ENCODE peak calls at places on chromosomes 5 and 9, in seven cellular contexts. V is Calu3; C is CD8-positive, alpha-beta T cell; I is GM20000; K is esophagus muscularis mucosa; B is foreskin fibroblast; A is fibroblast of mammary gland. J is an unnamed sample.

GRCh38 chr9:4937436-4937835 is 47.6 kb upstream of the JAK2 start:
- DNase-seq in K (no peak), B (no peak), I (no peak), V (no peak), C (no peak), A (no peak), J (no peak)

GRCh38 chr5:64532212-64532611 is 26.4 kb downstream of the RGS7BP start:
- DNase-seq in I (no peak), C (no peak), K (no peak), A (no peak), B (no peak), V (no peak), J (no peak)

GRCh38 chr5:125551246-125551645 is 804.8 kb upstream of the ZNF608 start:
- DNase-seq in A (no peak), K (no peak), I (no peak), B (peak; percentile 16), C (no peak), V (no peak), J (no peak)

GRCh38 chr9:104247899-104248460 is 153.9 kb downstream of the SMC2 start:
- DNase-seq in V (no peak), C (no peak), I (no peak), A (peak; percentile 10), K (no peak), B (no peak), J (no peak)

GRCh38 chr5:158273035-158273434 is 414.1 kb upstream of the CLINT1 start:
- DNase-seq in B (no peak), V (no peak), A (no peak), C (no peak), K (peak; percentile 82), I (no peak), J (no peak)

GRCh38 chr9:132410642-132411041 is 631 bp downstream of the CFAP77 start:
- DNase-seq in B (no peak), A (no peak), C (no peak), V (no peak), K (no peak), I (no peak), J (peak; percentile 26)

GRCh38 chr5:158534203-158534602 is 565.5 kb downstream of the EBF1 start:
- DNase-seq in V (no peak), A (no peak), B (no peak), C (no peak), K (no peak), I (no peak), J (no peak)

GRCh38 chr5:34545164-34545563 is 111.0 kb upstream of the RAI14 start:
- DNase-seq in C (no peak), A (no peak), K (no peak), B (no peak), I (no peak), V (no peak), J (no peak)

GRCh38 chr5:56142620-56143431 is 90.3 kb downstream of the ANKRD55 start:
- DNase-seq in V (peak; percentile 62), A (no peak), I (peak; percentile 15), C (no peak), B (no peak), K (no peak), J (no peak)

GRCh38 chr5:56145511-56145910 is 87.6 kb downstream of the ANKRD55 start:
- DNase-seq in K (no peak), I (no peak), C (no peak), B (no peak), A (no peak), V (no peak), J (no peak)

GRCh38 chr5:56142233-56142619 is 90.9 kb downstream of the ANKRD55 start:
- DNase-seq in K (peak; percentile 68), V (no peak), I (no peak), C (no peak), A (no peak), B (no peak), J (no peak)

GRCh38 chr5:56145106-56145505 is 88.0 kb downstream of the ANKRD55 start:
- DNase-seq in B (no peak), A (no peak), C (no peak), K (no peak), I (no peak), V (no peak), J (no peak)

DNA sequence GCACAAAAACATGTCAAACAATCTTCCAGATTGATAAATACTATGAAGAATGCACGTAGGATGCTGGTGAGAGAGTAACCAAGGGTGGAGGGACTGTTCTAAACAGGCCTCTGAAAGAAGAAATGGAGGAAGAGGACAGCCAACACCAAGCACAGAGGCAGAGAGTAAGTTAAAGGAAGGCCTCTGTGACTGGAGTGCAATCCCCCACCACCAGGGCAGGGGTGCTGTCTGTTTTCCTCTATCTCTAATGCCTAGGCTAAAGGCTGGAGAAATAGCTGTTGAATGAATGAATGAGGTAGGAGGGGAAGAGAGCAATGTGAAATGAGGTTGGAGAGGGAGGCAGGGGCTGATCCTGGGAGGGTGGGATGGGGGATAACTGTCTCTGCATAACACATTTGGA is 88.9 kb downstream of the ANKRD55 start:
- DNase-seq in I (no peak), B (no peak), K (no peak), C (no peak), V (no peak), A (no peak), J (no peak)
- TF ChIP-seq CTCF in I (no peak), B (no peak), K (no peak), C (no peak), V (no peak), A (no peak), J (no peak)

GRCh38 chr9:34810187-34810524 is 100.2 kb upstream of the CCL21 start:
- DNase-seq in B (no peak), K (peak; percentile 55), V (no peak), C (no peak), I (no peak), A (no peak), J (no peak)

DNA sequence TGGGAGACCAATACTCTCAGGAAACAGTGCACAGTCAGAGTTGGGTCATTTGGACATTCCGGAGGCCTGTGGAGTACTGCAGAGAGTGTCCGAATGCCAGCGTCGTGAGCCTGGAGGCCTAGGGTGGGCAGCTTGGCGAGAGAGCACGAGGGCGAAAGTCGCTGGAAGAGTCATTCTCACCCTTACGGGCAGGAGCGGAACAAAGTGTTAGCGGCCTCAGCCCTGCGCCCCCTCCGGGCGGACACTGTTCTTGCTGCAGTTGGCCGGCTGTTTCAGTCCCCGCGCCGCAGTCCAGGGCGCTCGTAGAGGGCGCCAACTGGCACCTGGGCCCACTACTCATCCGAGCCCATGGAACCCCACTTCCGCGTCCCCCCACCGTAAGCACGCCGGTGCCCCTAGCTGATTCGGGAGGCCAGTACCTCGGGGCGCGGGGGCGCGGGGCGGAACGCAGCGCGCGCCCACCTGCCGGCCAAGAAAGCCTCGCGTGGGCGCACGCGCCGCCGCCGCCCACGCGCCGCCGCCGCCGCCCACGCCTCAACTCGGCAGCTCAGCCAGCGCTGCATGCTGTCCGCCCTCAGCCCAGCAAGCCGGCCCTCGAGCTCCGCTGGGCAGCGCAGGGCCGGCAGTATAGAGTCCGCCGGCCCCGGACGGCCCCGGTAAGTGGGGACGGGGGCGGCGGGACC is 99.7 kb upstream of the CCL21 start:
- DNase-seq in C (no peak), A (peak; percentile 19), B (no peak), V (no peak), K (peak; percentile 31), I (peak; percentile 39), J (no peak)
- TF ChIP-seq CTCF in C (no peak), A (peak; percentile 40), B (peak; percentile 32), V (no peak), K (no peak), I (peak; percentile 13), J (no peak)

GRCh38 chr5:58459276-58459859 is 518 bp downstream of the PLK2 start:
- DNase-seq in B (no peak), I (peak; percentile 7), K (no peak), V (no peak), C (peak; percentile 7), A (no peak), J (no peak)

GRCh38 chr5:58460727-58461286 is 921 bp upstream of the PLK2 start:
- DNase-seq in I (peak; percentile 86), C (peak; percentile 89), K (peak; percentile 97), B (peak; percentile 77), A (peak; percentile 83), V (peak; percentile 93), J (peak; percentile 82)

GRCh38 chr5:58458851-58459275 is 1.0 kb downstream of the PLK2 start:
- DNase-seq in K (no peak), I (no peak), B (no peak), A (no peak), C (no peak), V (no peak), J (no peak)

GRCh38 chr5:58462154-58462553 is 2.3 kb upstream of the PLK2 start:
- DNase-seq in K (no peak), I (no peak), A (no peak), V (no peak), B (no peak), C (no peak), J (no peak)

DNA sequence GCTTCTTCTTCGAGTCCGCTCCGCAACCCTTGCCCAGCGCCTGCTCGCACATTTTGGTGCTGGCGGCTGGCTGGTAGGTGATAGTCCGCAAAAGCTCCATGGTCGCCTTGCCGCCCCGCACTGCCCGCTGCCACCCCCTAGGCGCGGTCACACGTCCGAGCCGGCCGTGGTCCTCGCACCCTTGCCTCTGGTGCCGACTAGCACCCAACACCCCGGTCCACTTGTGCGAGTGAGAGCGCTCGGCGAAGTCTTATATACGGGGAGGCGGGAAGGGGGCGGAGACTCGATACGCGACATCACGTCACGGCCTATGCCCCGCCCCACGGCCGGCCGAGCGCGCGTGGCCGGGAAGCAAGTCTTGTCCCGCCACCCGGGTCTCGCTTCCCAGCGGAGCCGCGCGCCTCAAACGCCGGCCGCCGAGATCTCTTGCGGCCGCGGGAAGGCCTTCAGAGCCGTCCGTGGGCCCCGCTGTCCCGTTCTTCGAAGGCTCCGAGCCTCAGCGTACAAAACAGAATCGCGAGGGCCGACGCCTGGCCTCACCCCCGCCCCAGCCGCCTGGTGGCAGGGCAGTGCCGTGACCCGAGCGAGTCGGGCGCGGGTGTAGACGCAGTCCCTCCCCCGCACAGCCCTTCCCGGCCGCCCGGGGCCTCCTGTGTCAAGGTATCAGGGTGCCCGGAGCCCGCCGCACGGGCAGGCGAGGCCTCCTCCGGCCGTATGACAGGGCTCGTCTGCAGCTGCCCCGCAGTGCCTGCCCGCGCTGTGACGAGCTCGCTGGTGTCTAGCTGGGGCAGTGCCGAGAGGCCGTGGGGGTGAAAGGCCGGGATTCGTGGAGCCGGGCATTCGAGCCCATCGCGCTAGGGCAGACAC is at the start of gene PLK2:
- DNase-seq in V (peak; percentile 94), B (peak; percentile 89), C (peak; percentile 88), I (peak; percentile 92), K (peak; percentile 98), A (peak; percentile 83), J (peak; percentile 85)
- TF ChIP-seq CTCF in V (no peak), B (peak; percentile 51), C (no peak), I (peak; percentile 35), K (peak; percentile 31), A (no peak), J (peak; percentile 25)

GRCh38 chr5:69364414-69364813 is 4.9 kb downstream of the AK6 start:
- DNase-seq in C (no peak), B (no peak), V (no peak), K (no peak), A (peak; percentile 47), I (peak; percentile 25), J (peak; percentile 31)

GRCh38 chr5:69364850-69365249 is 4.5 kb downstream of the AK6 start:
- DNase-seq in V (no peak), K (no peak), B (no peak), I (no peak), A (peak; percentile 64), C (no peak), J (no peak)

GRCh38 chr5:69369369-69370121 is at the start of the genes AK6, RAD17 and TAF9:
- DNase-seq in B (peak; percentile 85), A (peak; percentile 88), K (peak; percentile 98), C (peak; percentile 85), V (peak; percentile 91), I (peak; percentile 91), J (peak; percentile 91)

GRCh38 chr5:69368458-69369368 is 607 bp downstream of the AK6 start:
- DNase-seq in V (peak; percentile 5), K (no peak), B (peak; percentile 3), A (peak; percentile 56), C (no peak), I (no peak), J (peak; percentile 22)

DNA sequence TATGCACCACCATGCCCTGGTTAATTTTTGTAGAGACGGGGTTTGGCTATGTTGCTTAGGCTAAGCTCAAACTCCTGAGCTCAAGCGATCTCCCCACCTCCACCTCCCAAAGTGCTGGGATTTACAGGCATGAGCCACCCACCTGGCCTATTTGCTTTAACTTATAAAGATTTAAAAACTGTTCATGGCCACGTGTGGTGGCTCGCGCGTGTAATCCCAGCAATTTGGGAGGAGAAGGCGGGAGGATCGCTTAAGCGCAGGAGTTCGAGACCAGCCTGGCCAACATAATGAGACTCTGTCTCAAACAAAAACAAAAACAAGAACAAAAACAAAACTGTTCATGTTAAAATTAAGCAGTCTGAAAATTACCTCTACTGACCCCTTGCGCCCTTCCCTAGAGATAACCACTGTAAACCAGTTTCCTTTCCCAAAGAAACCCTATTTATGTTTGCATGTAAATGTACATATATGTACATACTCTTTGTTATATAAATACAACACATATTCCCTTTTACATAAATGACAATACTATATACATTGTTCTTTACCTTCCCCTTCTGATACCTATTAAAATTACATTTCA is 1.5 kb downstream of the AK6 start:
- DNase-seq in B (no peak), A (no peak), V (no peak), C (no peak), I (no peak), K (no peak), J (no peak)
- TF ChIP-seq CTCF in B (no peak), A (peak; percentile 19), V (no peak), C (no peak), I (peak; percentile 18), K (no peak), J (no peak)

J was measured in GM13976.